ENCODE peak calls at places on chromosomes 7 and 10, in four cellular contexts. One of them, this sample, is unnamed.
A peak's percentile ranks its signal among the peaks of the same experiment; 100 is the strongest.

GRCh38 chr10:116099031-116099430 is 174.0 kb downstream of the GFRA1 start:
- DNase-seq in activated naive CD4-positive, alpha-beta T cell: no peak
- DNase-seq in SJSA1: peak; percentile 11
- DNase-seq in NCI-H524 treated with DMSO at 0.1 percent for 48 hours: no peak
- DNase-seq in this sample: no peak

GRCh38 chr7:106418094-106418493 is 133.3 kb upstream of the NAMPT start:
- DNase-seq in activated naive CD4-positive, alpha-beta T cell: no peak
- DNase-seq in SJSA1: no peak
- DNase-seq in NCI-H524 treated with DMSO at 0.1 percent for 48 hours: no peak
- DNase-seq in this sample: no peak

GRCh38 chr7:20030915-20031362 is 186.2 kb downstream of the MACC1 start:
- DNase-seq in activated naive CD4-positive, alpha-beta T cell: no peak
- DNase-seq in SJSA1: peak; percentile 20
- DNase-seq in NCI-H524 treated with DMSO at 0.1 percent for 48 hours: no peak
- DNase-seq in this sample: no peak

GRCh38 chr7:150417239-150417638 is 33.2 kb upstream of the GIMAP8 start:
- DNase-seq in activated naive CD4-positive, alpha-beta T cell: no peak
- DNase-seq in SJSA1: no peak
- DNase-seq in NCI-H524 treated with DMSO at 0.1 percent for 48 hours: no peak
- DNase-seq in this sample: no peak

GRCh38 chr10:94490789-94491039 is 54.9 kb upstream of the HELLS start:
- DNase-seq in activated naive CD4-positive, alpha-beta T cell: no peak
- DNase-seq in SJSA1: no peak
- DNase-seq in NCI-H524 treated with DMSO at 0.1 percent for 48 hours: no peak
- DNase-seq in this sample: no peak

GRCh38 chr10:78250313-78251040 is 216.8 kb downstream of the RPS24 start:
- DNase-seq in activated naive CD4-positive, alpha-beta T cell: no peak
- DNase-seq in SJSA1: no peak
- DNase-seq in NCI-H524 treated with DMSO at 0.1 percent for 48 hours: no peak
- DNase-seq in this sample: no peak

GRCh38 chr10:33314788-33315561 is 19.5 kb downstream of the NRP1 start:
- DNase-seq in activated naive CD4-positive, alpha-beta T cell: no peak
- DNase-seq in SJSA1: peak; percentile 45
- DNase-seq in NCI-H524 treated with DMSO at 0.1 percent for 48 hours: no peak
- DNase-seq in this sample: no peak

GRCh38 chr10:48480397-48481374 is 124.2 kb downstream of the ARHGAP22 start:
- DNase-seq in activated naive CD4-positive, alpha-beta T cell: no peak
- DNase-seq in SJSA1: no peak
- DNase-seq in NCI-H524 treated with DMSO at 0.1 percent for 48 hours: no peak
- DNase-seq in this sample: no peak

GRCh38 chr10:4770766-4771553 is 55.0 kb upstream of the AKR1E2 start:
- DNase-seq in activated naive CD4-positive, alpha-beta T cell: no peak
- DNase-seq in SJSA1: peak; percentile 93
- DNase-seq in NCI-H524 treated with DMSO at 0.1 percent for 48 hours: no peak
- DNase-seq in this sample: no peak